ENCODE peak calls at places on chromosome 2, in five cellular contexts. One of them, this sample, is unnamed.
A peak's percentile ranks its signal among the peaks of the same experiment; 100 is the strongest.

GRCh38 chr2:172434821-172435607 is 7.6 kb downstream of the ITGA6 start:
- DNase-seq in cardiac muscle cell: no peak
- DNase-seq in left ventricle myocardium inferior: no peak
- DNase-seq in HL-60: peak; percentile 76
- DNase-seq in brain microvascular endothelial cell: no peak
- DNase-seq in this sample: no peak

GRCh38 chr2:69581774-69582581 is 61.6 kb downstream of the AAK1 start:
- DNase-seq in left ventricle myocardium inferior: no peak
- DNase-seq in HL-60: peak; percentile 80
- DNase-seq in brain microvascular endothelial cell: peak; percentile 40
- DNase-seq in cardiac muscle cell: peak; percentile 47
- DNase-seq in this sample: peak; percentile 48

GRCh38 chr2:120786038-120786437 is 50.4 kb downstream of the GLI2 start:
- DNase-seq in left ventricle myocardium inferior: no peak
- DNase-seq in cardiac muscle cell: no peak
- DNase-seq in brain microvascular endothelial cell: no peak
- DNase-seq in HL-60: no peak
- DNase-seq in this sample: no peak

GRCh38 chr2:136362676-136363390 is 244.9 kb upstream of the CXCR4 start:
- DNase-seq in cardiac muscle cell: no peak
- DNase-seq in brain microvascular endothelial cell: no peak
- DNase-seq in HL-60: no peak
- DNase-seq in left ventricle myocardium inferior: no peak
- DNase-seq in this sample: no peak

GRCh38 chr2:54634012-54634411 is 89.5 kb upstream of the EML6 start:
- DNase-seq in left ventricle myocardium inferior: no peak
- DNase-seq in HL-60: no peak
- DNase-seq in brain microvascular endothelial cell: no peak
- DNase-seq in cardiac muscle cell: peak; percentile 27
- DNase-seq in this sample: no peak

GRCh38 chr2:170525566-170525900 is 189.6 kb upstream of the SP5 start:
- DNase-seq in brain microvascular endothelial cell: peak; percentile 98
- DNase-seq in left ventricle myocardium inferior: peak; percentile 60
- DNase-seq in HL-60: no peak
- DNase-seq in cardiac muscle cell: peak; percentile 95
- DNase-seq in this sample: peak; percentile 92

GRCh38 chr2:85723707-85724360 is 29.7 kb downstream of the GNLY start:
- DNase-seq in brain microvascular endothelial cell: no peak
- DNase-seq in left ventricle myocardium inferior: no peak
- DNase-seq in HL-60: no peak
- DNase-seq in cardiac muscle cell: peak; percentile 26
- DNase-seq in this sample: no peak

GRCh38 chr2:78035804-78036203 is 513.6 kb upstream of the LRRTM4 start:
- DNase-seq in left ventricle myocardium inferior: no peak
- DNase-seq in brain microvascular endothelial cell: no peak
- DNase-seq in HL-60: no peak
- DNase-seq in cardiac muscle cell: no peak
- DNase-seq in this sample: no peak

GRCh38 chr2:84957771-84958134 is 13.2 kb upstream of the KCMF1 start:
- DNase-seq in brain microvascular endothelial cell: no peak
- DNase-seq in HL-60: no peak
- DNase-seq in cardiac muscle cell: no peak
- DNase-seq in left ventricle myocardium inferior: no peak
- DNase-seq in this sample: no peak

GRCh38 chr2:112229365-112229764 is 25.5 kb downstream of the ZC3H8 start:
- DNase-seq in left ventricle myocardium inferior: no peak
- DNase-seq in HL-60: no peak
- DNase-seq in cardiac muscle cell: peak; percentile 36
- DNase-seq in brain microvascular endothelial cell: no peak
- DNase-seq in this sample: peak; percentile 72

GRCh38 chr2:69774984-69775982 is 33.3 kb downstream of the ANXA4 start:
- DNase-seq in brain microvascular endothelial cell: peak; percentile 51
- DNase-seq in left ventricle myocardium inferior: no peak
- DNase-seq in cardiac muscle cell: peak; percentile 14
- DNase-seq in HL-60: no peak
- DNase-seq in this sample: no peak

GRCh38 chr2:110211938-110212858 is at the start of gene MTLN:
- DNase-seq in left ventricle myocardium inferior: peak; percentile 76
- DNase-seq in HL-60: peak; percentile 59
- DNase-seq in cardiac muscle cell: peak; percentile 74
- DNase-seq in brain microvascular endothelial cell: peak; percentile 55
- DNase-seq in this sample: peak; percentile 76

GRCh38 chr2:49801898-49802297 is 647.6 kb upstream of the FSHR start:
- DNase-seq in cardiac muscle cell: no peak
- DNase-seq in brain microvascular endothelial cell: no peak
- DNase-seq in HL-60: no peak
- DNase-seq in left ventricle myocardium inferior: no peak
- DNase-seq in this sample: no peak

GRCh38 chr2:183078163-183078466 is 432 bp upstream of the DUSP19 start:
- DNase-seq in HL-60: no peak
- DNase-seq in brain microvascular endothelial cell: no peak
- DNase-seq in cardiac muscle cell: no peak
- DNase-seq in left ventricle myocardium inferior: no peak
- DNase-seq in this sample: peak; percentile 6

GRCh38 chr2:73101626-73102256 is 11.0 kb downstream of the RAB11FIP5 start:
- DNase-seq in cardiac muscle cell: no peak
- DNase-seq in HL-60: no peak
- DNase-seq in left ventricle myocardium inferior: no peak
- DNase-seq in brain microvascular endothelial cell: no peak
- DNase-seq in this sample: no peak

GRCh38 chr2:160226367-160226766 is 26.3 kb upstream of the ITGB6 start:
- DNase-seq in HL-60: no peak
- DNase-seq in left ventricle myocardium inferior: no peak
- DNase-seq in cardiac muscle cell: no peak
- DNase-seq in brain microvascular endothelial cell: no peak
- DNase-seq in this sample: no peak

GRCh38 chr2:9212010-9212638 is 5.5 kb downstream of the ASAP2 start:
- DNase-seq in brain microvascular endothelial cell: no peak
- DNase-seq in cardiac muscle cell: no peak
- DNase-seq in left ventricle myocardium inferior: no peak
- DNase-seq in HL-60: no peak
- DNase-seq in this sample: no peak

GRCh38 chr2:223101340-223102039 is 49.5 kb downstream of the KCNE4 start:
- DNase-seq in cardiac muscle cell: peak; percentile 67
- DNase-seq in left ventricle myocardium inferior: no peak
- DNase-seq in brain microvascular endothelial cell: peak; percentile 35
- DNase-seq in HL-60: peak; percentile 15
- DNase-seq in this sample: no peak

GRCh38 chr2:146317959-146318358 is 1526.9 kb upstream of the ACVR2A start:
- DNase-seq in left ventricle myocardium inferior: no peak
- DNase-seq in brain microvascular endothelial cell: peak; percentile 74
- DNase-seq in HL-60: no peak
- DNase-seq in cardiac muscle cell: peak; percentile 78
- DNase-seq in this sample: no peak

GRCh38 chr2:60794271-60794863 is 38.3 kb downstream of the PAPOLG start:
- DNase-seq in brain microvascular endothelial cell: no peak
- DNase-seq in left ventricle myocardium inferior: no peak
- DNase-seq in cardiac muscle cell: peak; percentile 48
- DNase-seq in HL-60: peak; percentile 8
- DNase-seq in this sample: no peak

GRCh38 chr2:124024491-124025348 is at the start of gene CNTNAP5:
- DNase-seq in cardiac muscle cell: peak; percentile 77
- DNase-seq in left ventricle myocardium inferior: peak; percentile 48
- DNase-seq in HL-60: peak; percentile 3
- DNase-seq in brain microvascular endothelial cell: peak; percentile 6
- DNase-seq in this sample: peak; percentile 65

GRCh38 chr2:151553-152328 is 105.4 kb upstream of the FAM110C start:
- DNase-seq in brain microvascular endothelial cell: no peak
- DNase-seq in HL-60: no peak
- DNase-seq in left ventricle myocardium inferior: no peak
- DNase-seq in cardiac muscle cell: no peak
- DNase-seq in this sample: no peak

GRCh38 chr2:179106342-179107178 is 56.6 kb upstream of the CCDC141 start:
- DNase-seq in brain microvascular endothelial cell: peak; percentile 94
- DNase-seq in cardiac muscle cell: peak; percentile 93
- DNase-seq in HL-60: peak; percentile 66
- DNase-seq in left ventricle myocardium inferior: no peak
- DNase-seq in this sample: peak; percentile 75

GRCh38 chr2:11033114-11033513 is 121.4 kb downstream of the KCNF1 start:
- DNase-seq in brain microvascular endothelial cell: no peak
- DNase-seq in HL-60: no peak
- DNase-seq in cardiac muscle cell: no peak
- DNase-seq in left ventricle myocardium inferior: no peak
- DNase-seq in this sample: no peak

GRCh38 chr2:200356794-200357472 is 50.4 kb downstream of the SPATS2L start:
- DNase-seq in cardiac muscle cell: peak; percentile 76
- DNase-seq in brain microvascular endothelial cell: peak; percentile 45
- DNase-seq in HL-60: no peak
- DNase-seq in left ventricle myocardium inferior: no peak
- DNase-seq in this sample: peak; percentile 38

GRCh38 chr2:235268535-235268934 is 225.3 kb upstream of the AGAP1 start:
- DNase-seq in brain microvascular endothelial cell: no peak
- DNase-seq in cardiac muscle cell: peak; percentile 81
- DNase-seq in HL-60: no peak
- DNase-seq in left ventricle myocardium inferior: no peak
- DNase-seq in this sample: no peak

GRCh38 chr2:216149741-216150140 is 40.6 kb downstream of the XRCC5 start:
- DNase-seq in left ventricle myocardium inferior: no peak
- DNase-seq in brain microvascular endothelial cell: peak; percentile 13
- DNase-seq in cardiac muscle cell: peak; percentile 9
- DNase-seq in HL-60: no peak
- DNase-seq in this sample: no peak

GRCh38 chr2:157606534-157606933 is 22.1 kb downstream of the ACVR1C start:
- DNase-seq in HL-60: no peak
- DNase-seq in left ventricle myocardium inferior: no peak
- DNase-seq in cardiac muscle cell: no peak
- DNase-seq in brain microvascular endothelial cell: no peak
- DNase-seq in this sample: no peak

GRCh38 chr2:17718689-17719088 is 34.9 kb downstream of the SMC6 start:
- DNase-seq in left ventricle myocardium inferior: no peak
- DNase-seq in brain microvascular endothelial cell: no peak
- DNase-seq in HL-60: no peak
- DNase-seq in cardiac muscle cell: no peak
- DNase-seq in this sample: no peak

GRCh38 chr2:27086722-27087446 is at the start of gene KHK:
- DNase-seq in left ventricle myocardium inferior: peak; percentile 61
- DNase-seq in brain microvascular endothelial cell: no peak
- DNase-seq in cardiac muscle cell: peak; percentile 41
- DNase-seq in HL-60: no peak
- DNase-seq in this sample: no peak

GRCh38 chr2:132977812-132978529 is 308.0 kb upstream of the LYPD1 start:
- DNase-seq in brain microvascular endothelial cell: peak; percentile 22
- DNase-seq in HL-60: no peak
- DNase-seq in cardiac muscle cell: peak; percentile 41
- DNase-seq in left ventricle myocardium inferior: no peak
- DNase-seq in this sample: peak; percentile 22

GRCh38 chr2:232689152-232689910 is 7.8 kb upstream of the GIGYF2 start:
- DNase-seq in HL-60: no peak
- DNase-seq in cardiac muscle cell: peak; percentile 73
- DNase-seq in brain microvascular endothelial cell: peak; percentile 48
- DNase-seq in left ventricle myocardium inferior: peak; percentile 65
- DNase-seq in this sample: peak; percentile 30

DNA sequence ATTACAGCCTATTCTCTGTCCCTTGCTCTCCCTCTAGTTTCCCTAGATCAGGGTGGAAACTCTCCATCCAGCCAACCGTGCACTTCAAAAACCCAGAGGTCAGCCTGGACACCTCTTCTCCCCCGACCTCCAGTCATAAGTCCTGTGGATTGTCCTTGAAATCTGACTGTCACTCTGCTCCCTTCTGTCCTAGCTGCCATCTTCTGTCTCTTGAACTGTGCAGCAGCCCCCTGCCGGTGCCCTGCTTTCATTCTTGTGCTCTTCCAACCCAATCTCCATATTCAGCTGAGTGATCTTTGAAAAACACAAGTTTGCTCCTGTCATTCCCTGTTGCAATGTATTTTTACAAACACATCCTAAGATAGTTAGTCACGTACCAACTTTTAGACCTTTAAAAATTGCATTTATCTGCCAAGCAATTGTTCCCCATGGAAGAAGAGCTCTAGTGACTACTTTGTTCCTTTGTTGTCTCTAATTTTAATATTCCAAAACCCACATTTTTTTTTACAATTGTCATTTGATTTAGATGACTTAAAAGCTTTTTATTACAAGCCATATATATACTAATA is 254.3 kb downstream of the CAMKMT start:
- DNase-seq in cardiac muscle cell: no peak
- DNase-seq in left ventricle myocardium inferior: no peak
- DNase-seq in HL-60: no peak
- DNase-seq in brain microvascular endothelial cell: no peak
- DNase-seq in this sample: no peak
- H3K4me3 ChIP-seq in cardiac muscle cell: no peak overlapping the region
- H3K4me3 ChIP-seq in left ventricle myocardium inferior: peak overlapping the region; percentile 45
- H3K4me3 ChIP-seq in HL-60: no peak overlapping the region
- H3K4me3 ChIP-seq in brain microvascular endothelial cell: no peak overlapping the region
- H3K4me3 ChIP-seq in this sample: no peak overlapping the region

DNA sequence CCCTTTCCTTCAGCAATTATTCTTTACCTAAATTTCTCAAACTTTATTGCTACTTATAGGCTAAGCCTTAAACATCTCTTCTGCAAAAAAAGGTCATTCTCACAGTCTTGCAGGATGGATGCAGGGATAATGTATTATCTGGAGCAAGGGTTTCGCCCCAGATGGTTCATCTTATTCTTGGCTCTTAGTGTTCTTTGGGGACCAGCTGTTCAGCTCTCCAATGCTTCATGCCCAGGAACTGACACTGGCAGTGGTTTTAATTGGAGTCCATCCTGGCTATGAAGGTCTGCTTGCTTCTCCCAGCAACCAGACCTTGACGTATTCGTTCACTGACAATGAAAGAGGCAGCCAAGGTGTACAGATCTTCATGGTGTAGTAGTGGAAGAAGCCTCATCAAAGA is 331.9 kb downstream of the SLC8A1 start:
- DNase-seq in brain microvascular endothelial cell: no peak
- DNase-seq in HL-60: no peak
- DNase-seq in cardiac muscle cell: no peak
- DNase-seq in left ventricle myocardium inferior: no peak
- DNase-seq in this sample: no peak
- H3K4me3 ChIP-seq in brain microvascular endothelial cell: no peak overlapping the region
- H3K4me3 ChIP-seq in HL-60: no peak overlapping the region
- H3K4me3 ChIP-seq in cardiac muscle cell: no peak overlapping the region
- H3K4me3 ChIP-seq in left ventricle myocardium inferior: no peak overlapping the region
- H3K4me3 ChIP-seq in this sample: no peak overlapping the region

GRCh38 chr2:42342061-42342794 is 18.8 kb downstream of the COX7A2L start:
- DNase-seq in HL-60: no peak
- DNase-seq in brain microvascular endothelial cell: peak; percentile 94
- DNase-seq in cardiac muscle cell: peak; percentile 82
- DNase-seq in left ventricle myocardium inferior: peak; percentile 25
- DNase-seq in this sample: peak; percentile 62
- H3K4me3 ChIP-seq in HL-60: no peak overlapping the region
- H3K4me3 ChIP-seq in brain microvascular endothelial cell: no peak overlapping the region
- H3K4me3 ChIP-seq in cardiac muscle cell: no peak overlapping the region
- H3K4me3 ChIP-seq in left ventricle myocardium inferior: no peak overlapping the region
- H3K4me3 ChIP-seq in this sample: no peak overlapping the region

GRCh38 chr2:207503234-207503633 is 26.5 kb upstream of the CREB1 start:
- DNase-seq in HL-60: no peak
- DNase-seq in brain microvascular endothelial cell: peak; percentile 88
- DNase-seq in left ventricle myocardium inferior: peak; percentile 50
- DNase-seq in cardiac muscle cell: peak; percentile 82
- DNase-seq in this sample: peak; percentile 72

GRCh38 chr2:207504513-207505171 is 25.1 kb upstream of the CREB1 start:
- DNase-seq in brain microvascular endothelial cell: peak; percentile 49
- DNase-seq in cardiac muscle cell: peak; percentile 87
- DNase-seq in HL-60: no peak
- DNase-seq in left ventricle myocardium inferior: peak; percentile 30
- DNase-seq in this sample: peak; percentile 94

GRCh38 chr2:207501797-207502196 is 28.0 kb upstream of the CREB1 start:
- DNase-seq in left ventricle myocardium inferior: no peak
- DNase-seq in brain microvascular endothelial cell: no peak
- DNase-seq in cardiac muscle cell: no peak
- DNase-seq in HL-60: no peak
- DNase-seq in this sample: no peak

GRCh38 chr2:207502799-207503198 is 27.0 kb upstream of the CREB1 start:
- DNase-seq in HL-60: no peak
- DNase-seq in brain microvascular endothelial cell: no peak
- DNase-seq in cardiac muscle cell: no peak
- DNase-seq in left ventricle myocardium inferior: no peak
- DNase-seq in this sample: no peak

GRCh38 chr2:207502199-207502598 is 27.6 kb upstream of the CREB1 start:
- DNase-seq in left ventricle myocardium inferior: peak; percentile 22
- DNase-seq in brain microvascular endothelial cell: no peak
- DNase-seq in cardiac muscle cell: no peak
- DNase-seq in HL-60: no peak
- DNase-seq in this sample: no peak
- H3K4me3 ChIP-seq in left ventricle myocardium inferior: no peak overlapping the region
- H3K4me3 ChIP-seq in brain microvascular endothelial cell: no peak overlapping the region
- H3K4me3 ChIP-seq in cardiac muscle cell: no peak overlapping the region
- H3K4me3 ChIP-seq in HL-60: no peak overlapping the region
- H3K4me3 ChIP-seq in this sample: no peak overlapping the region

This sample was measured in MG63.